ENCODE peak calls at places on chromosomes 4 and X, in eight cellular contexts. One of them, this sample, is unnamed.

GRCh38 chrX:2284601-2285000 is 216.2 kb downstream of the DHRSX start:
- DNase-seq in stomach: no peak
- DNase-seq in sigmoid colon: no peak
- DNase-seq in AG20443: no peak
- DNase-seq in fibroblast of villous mesenchyme: no peak
- DNase-seq in hypothalamus: no peak
- DNase-seq in lower lobe of right lung: no peak
- DNase-seq in BE2C: no peak
- DNase-seq in this sample: no peak

GRCh38 chr4:166222271-166222670 is 349.2 kb downstream of the TLL1 start:
- DNase-seq in stomach: no peak
- DNase-seq in sigmoid colon: no peak
- DNase-seq in AG20443: no peak
- DNase-seq in fibroblast of villous mesenchyme: no peak
- DNase-seq in hypothalamus: no peak
- DNase-seq in lower lobe of right lung: no peak
- DNase-seq in BE2C: no peak
- DNase-seq in this sample: no peak

GRCh38 chr4:56641494-56642051 is 39.5 kb downstream of the HOPX start:
- DNase-seq in stomach: no peak
- DNase-seq in sigmoid colon: no peak
- DNase-seq in AG20443: peak
- DNase-seq in fibroblast of villous mesenchyme: peak
- DNase-seq in hypothalamus: no peak
- DNase-seq in lower lobe of right lung: no peak
- DNase-seq in BE2C: no peak
- DNase-seq in this sample: no peak

GRCh38 chr4:72886602-72887001 is 182.9 kb downstream of the COX18 start:
- DNase-seq in stomach: no peak
- DNase-seq in sigmoid colon: no peak
- DNase-seq in AG20443: no peak
- DNase-seq in fibroblast of villous mesenchyme: no peak
- DNase-seq in hypothalamus: no peak
- DNase-seq in lower lobe of right lung: no peak
- DNase-seq in BE2C: no peak
- DNase-seq in this sample: no peak

GRCh38 chr4:93072292-93072691 is 756.3 kb upstream of the ATOH1 start:
- DNase-seq in stomach: no peak
- DNase-seq in sigmoid colon: no peak
- DNase-seq in AG20443: no peak
- DNase-seq in fibroblast of villous mesenchyme: no peak
- DNase-seq in hypothalamus: no peak
- DNase-seq in lower lobe of right lung: no peak
- DNase-seq in BE2C: no peak
- DNase-seq in this sample: no peak

GRCh38 chr4:13627185-13627605 is 330 bp downstream of the BOD1L1 start:
- DNase-seq in stomach: no peak
- DNase-seq in sigmoid colon: peak
- DNase-seq in AG20443: no peak
- DNase-seq in fibroblast of villous mesenchyme: peak
- DNase-seq in hypothalamus: no peak
- DNase-seq in lower lobe of right lung: peak
- DNase-seq in BE2C: peak
- DNase-seq in this sample: peak

GRCh38 chr4:48943387-48943786 is 36.8 kb upstream of the OCIAD2 start:
- DNase-seq in stomach: no peak
- DNase-seq in sigmoid colon: no peak
- DNase-seq in AG20443: no peak
- DNase-seq in fibroblast of villous mesenchyme: no peak
- DNase-seq in hypothalamus: no peak
- DNase-seq in lower lobe of right lung: no peak
- DNase-seq in BE2C: peak
- DNase-seq in this sample: no peak

GRCh38 chr4:148514041-148514440 is 71.8 kb upstream of the NR3C2 start:
- DNase-seq in stomach: no peak
- DNase-seq in sigmoid colon: no peak
- DNase-seq in AG20443: no peak
- DNase-seq in fibroblast of villous mesenchyme: no peak
- DNase-seq in hypothalamus: no peak
- DNase-seq in lower lobe of right lung: no peak
- DNase-seq in BE2C: no peak
- DNase-seq in this sample: no peak

GRCh38 chr4:54169176-54169575 is 59.9 kb upstream of the PDGFRA start:
- DNase-seq in stomach: no peak
- DNase-seq in sigmoid colon: no peak
- DNase-seq in AG20443: no peak
- DNase-seq in fibroblast of villous mesenchyme: peak
- DNase-seq in hypothalamus: no peak
- DNase-seq in lower lobe of right lung: no peak
- DNase-seq in BE2C: no peak
- DNase-seq in this sample: no peak

GRCh38 chr4:73664470-73664869 is 44.2 kb upstream of the RASSF6 start:
- DNase-seq in stomach: no peak
- DNase-seq in sigmoid colon: no peak
- DNase-seq in AG20443: no peak
- DNase-seq in fibroblast of villous mesenchyme: no peak
- DNase-seq in hypothalamus: no peak
- DNase-seq in lower lobe of right lung: no peak
- DNase-seq in BE2C: no peak
- DNase-seq in this sample: no peak

GRCh38 chrX:107849747-107850478 is 24.2 kb downstream of the MID2 start:
- DNase-seq in stomach: no peak
- DNase-seq in sigmoid colon: no peak
- DNase-seq in AG20443: no peak
- DNase-seq in fibroblast of villous mesenchyme: peak
- DNase-seq in hypothalamus: no peak
- DNase-seq in lower lobe of right lung: no peak
- DNase-seq in BE2C: no peak
- DNase-seq in this sample: no peak

GRCh38 chrX:118164138-118164537 is 47.5 kb upstream of the KLHL13 start:
- DNase-seq in stomach: no peak
- DNase-seq in sigmoid colon: no peak
- DNase-seq in AG20443: peak
- DNase-seq in fibroblast of villous mesenchyme: no peak
- DNase-seq in hypothalamus: no peak
- DNase-seq in lower lobe of right lung: no peak
- DNase-seq in BE2C: no peak
- DNase-seq in this sample: no peak

GRCh38 chrX:14095702-14096101 is 66.0 kb upstream of the GEMIN8 start:
- DNase-seq in stomach: peak
- DNase-seq in sigmoid colon: no peak
- DNase-seq in AG20443: peak
- DNase-seq in fibroblast of villous mesenchyme: peak
- DNase-seq in hypothalamus: no peak
- DNase-seq in lower lobe of right lung: no peak
- DNase-seq in BE2C: peak
- DNase-seq in this sample: peak

GRCh38 chr4:38529189-38530115 is 134.5 kb upstream of the KLF3 start:
- DNase-seq in stomach: peak
- DNase-seq in sigmoid colon: no peak
- DNase-seq in AG20443: no peak
- DNase-seq in fibroblast of villous mesenchyme: no peak
- DNase-seq in hypothalamus: peak
- DNase-seq in lower lobe of right lung: peak
- DNase-seq in BE2C: no peak
- DNase-seq in this sample: peak

GRCh38 chr4:24228692-24229091 is 338.8 kb upstream of the PPARGC1A start:
- DNase-seq in stomach: no peak
- DNase-seq in sigmoid colon: no peak
- DNase-seq in AG20443: no peak
- DNase-seq in fibroblast of villous mesenchyme: no peak
- DNase-seq in hypothalamus: no peak
- DNase-seq in lower lobe of right lung: no peak
- DNase-seq in BE2C: no peak
- DNase-seq in this sample: no peak

GRCh38 chr4:961651-962230 is 11.6 kb downstream of the DGKQ start:
- DNase-seq in stomach: no peak
- DNase-seq in sigmoid colon: peak
- DNase-seq in AG20443: no peak
- DNase-seq in fibroblast of villous mesenchyme: no peak
- DNase-seq in hypothalamus: no peak
- DNase-seq in lower lobe of right lung: no peak
- DNase-seq in BE2C: no peak
- DNase-seq in this sample: no peak

GRCh38 chr4:99821918-99822503 is 5.4 kb downstream of the DAPP1 start:
- DNase-seq in stomach: no peak
- DNase-seq in sigmoid colon: no peak
- DNase-seq in AG20443: no peak
- DNase-seq in fibroblast of villous mesenchyme: no peak
- DNase-seq in hypothalamus: no peak
- DNase-seq in lower lobe of right lung: no peak
- DNase-seq in BE2C: no peak
- DNase-seq in this sample: no peak

GRCh38 chr4:26178874-26179273 is 141.9 kb upstream of the RBPJ start:
- DNase-seq in stomach: no peak
- DNase-seq in sigmoid colon: peak
- DNase-seq in AG20443: peak
- DNase-seq in fibroblast of villous mesenchyme: no peak
- DNase-seq in hypothalamus: no peak
- DNase-seq in lower lobe of right lung: no peak
- DNase-seq in BE2C: no peak
- DNase-seq in this sample: no peak

GRCh38 chr4:155679343-155679742 is 12.7 kb downstream of the GUCY1A1 start:
- DNase-seq in stomach: no peak
- DNase-seq in sigmoid colon: peak
- DNase-seq in AG20443: peak
- DNase-seq in fibroblast of villous mesenchyme: no peak
- DNase-seq in hypothalamus: no peak
- DNase-seq in lower lobe of right lung: no peak
- DNase-seq in BE2C: no peak
- DNase-seq in this sample: no peak

GRCh38 chr4:117549624-117550023 is 464.2 kb upstream of the TRAM1L1 start:
- DNase-seq in stomach: no peak
- DNase-seq in sigmoid colon: no peak
- DNase-seq in AG20443: no peak
- DNase-seq in fibroblast of villous mesenchyme: no peak
- DNase-seq in hypothalamus: no peak
- DNase-seq in lower lobe of right lung: no peak
- DNase-seq in BE2C: no peak
- DNase-seq in this sample: no peak

GRCh38 chrX:153981771-153982533 is 9.4 kb downstream of the TMEM187 start:
- DNase-seq in stomach: no peak
- DNase-seq in sigmoid colon: no peak
- DNase-seq in AG20443: no peak
- DNase-seq in fibroblast of villous mesenchyme: peak
- DNase-seq in hypothalamus: no peak
- DNase-seq in lower lobe of right lung: peak
- DNase-seq in BE2C: no peak
- DNase-seq in this sample: peak

GRCh38 chr4:180058731-180059215 is 2184.4 kb upstream of the TENM3 start:
- DNase-seq in stomach: no peak
- DNase-seq in sigmoid colon: no peak
- DNase-seq in AG20443: peak
- DNase-seq in fibroblast of villous mesenchyme: peak
- DNase-seq in hypothalamus: peak
- DNase-seq in lower lobe of right lung: peak
- DNase-seq in BE2C: peak
- DNase-seq in this sample: no peak

GRCh38 chr4:100366213-100366612 is 151.6 kb downstream of the EMCN start:
- DNase-seq in stomach: no peak
- DNase-seq in sigmoid colon: no peak
- DNase-seq in AG20443: no peak
- DNase-seq in fibroblast of villous mesenchyme: no peak
- DNase-seq in hypothalamus: no peak
- DNase-seq in lower lobe of right lung: no peak
- DNase-seq in BE2C: no peak
- DNase-seq in this sample: no peak

GRCh38 chrX:17922303-17922702 is 61.2 kb upstream of the RAI2 start:
- DNase-seq in stomach: no peak
- DNase-seq in sigmoid colon: no peak
- DNase-seq in AG20443: no peak
- DNase-seq in fibroblast of villous mesenchyme: no peak
- DNase-seq in hypothalamus: no peak
- DNase-seq in lower lobe of right lung: no peak
- DNase-seq in BE2C: peak
- DNase-seq in this sample: no peak

GRCh38 chr4:7693237-7693608 is 246.4 kb downstream of the AFAP1 start:
- DNase-seq in stomach: no peak
- DNase-seq in sigmoid colon: no peak
- DNase-seq in AG20443: no peak
- DNase-seq in fibroblast of villous mesenchyme: no peak
- DNase-seq in hypothalamus: no peak
- DNase-seq in lower lobe of right lung: peak
- DNase-seq in BE2C: no peak
- DNase-seq in this sample: no peak